ENCODE peak calls at places on chromosome 19, in six cellular contexts. One of them, this sample, is unnamed.

GRCh38 chr19:49555600-49556411 is 24.6 kb downstream of the NOSIP start:
- DNase-seq in stimulated activated CD8-positive, alpha-beta memory T cell treated with anti-CD3 and anti-CD28 coated beads, Interleukin-12 subunit alpha, Interleukin-12 subunit beta, amount 100 ng/mL, for 1 hour: peak
- DNase-seq in midbrain: no peak
- DNase-seq in NCI-H1092 treated with DMSO at 0.1 percent for 48 hours: no peak
- DNase-seq in GM12865: peak
- DNase-seq in stimulated activated CD4-positive, alpha-beta T cell treated with anti-CD3 and anti-CD28 coated beads, Interleukin-15, amount 100 ng/mL, for 1 hour: peak
- DNase-seq in this sample: no peak

GRCh38 chr19:44499962-44500949 is at the start of gene ZNF180:
- DNase-seq in NCI-H1092 treated with DMSO at 0.1 percent for 48 hours: peak
- DNase-seq in midbrain: peak
- DNase-seq in GM12865: peak
- DNase-seq in stimulated activated CD8-positive, alpha-beta memory T cell treated with anti-CD3 and anti-CD28 coated beads, Interleukin-12 subunit alpha, Interleukin-12 subunit beta, amount 100 ng/mL, for 1 hour: peak
- DNase-seq in stimulated activated CD4-positive, alpha-beta T cell treated with anti-CD3 and anti-CD28 coated beads, Interleukin-15, amount 100 ng/mL, for 1 hour: peak
- DNase-seq in this sample: peak

GRCh38 chr19:46428278-46429141 is at the start of gene PNMA8C:
- DNase-seq in NCI-H1092 treated with DMSO at 0.1 percent for 48 hours: peak
- DNase-seq in midbrain: peak
- DNase-seq in stimulated activated CD4-positive, alpha-beta T cell treated with anti-CD3 and anti-CD28 coated beads, Interleukin-15, amount 100 ng/mL, for 1 hour: no peak
- DNase-seq in stimulated activated CD8-positive, alpha-beta memory T cell treated with anti-CD3 and anti-CD28 coated beads, Interleukin-12 subunit alpha, Interleukin-12 subunit beta, amount 100 ng/mL, for 1 hour: peak
- DNase-seq in GM12865: peak
- DNase-seq in this sample: peak

GRCh38 chr19:4342421-4343055 is 824 bp upstream of the MPND start:
- DNase-seq in NCI-H1092 treated with DMSO at 0.1 percent for 48 hours: peak
- DNase-seq in midbrain: peak
- DNase-seq in GM12865: peak
- DNase-seq in stimulated activated CD4-positive, alpha-beta T cell treated with anti-CD3 and anti-CD28 coated beads, Interleukin-15, amount 100 ng/mL, for 1 hour: peak
- DNase-seq in stimulated activated CD8-positive, alpha-beta memory T cell treated with anti-CD3 and anti-CD28 coated beads, Interleukin-12 subunit alpha, Interleukin-12 subunit beta, amount 100 ng/mL, for 1 hour: peak
- DNase-seq in this sample: peak

GRCh38 chr19:8334458-8335342 is 8.4 kb downstream of the KANK3 start:
- DNase-seq in NCI-H1092 treated with DMSO at 0.1 percent for 48 hours: peak
- DNase-seq in stimulated activated CD4-positive, alpha-beta T cell treated with anti-CD3 and anti-CD28 coated beads, Interleukin-15, amount 100 ng/mL, for 1 hour: no peak
- DNase-seq in GM12865: peak
- DNase-seq in stimulated activated CD8-positive, alpha-beta memory T cell treated with anti-CD3 and anti-CD28 coated beads, Interleukin-12 subunit alpha, Interleukin-12 subunit beta, amount 100 ng/mL, for 1 hour: no peak
- DNase-seq in midbrain: no peak
- DNase-seq in this sample: no peak

GRCh38 chr19:35734889-35735288 is 7.4 kb downstream of the IGFLR1 start:
- DNase-seq in midbrain: no peak
- DNase-seq in NCI-H1092 treated with DMSO at 0.1 percent for 48 hours: no peak
- DNase-seq in stimulated activated CD4-positive, alpha-beta T cell treated with anti-CD3 and anti-CD28 coated beads, Interleukin-15, amount 100 ng/mL, for 1 hour: no peak
- DNase-seq in stimulated activated CD8-positive, alpha-beta memory T cell treated with anti-CD3 and anti-CD28 coated beads, Interleukin-12 subunit alpha, Interleukin-12 subunit beta, amount 100 ng/mL, for 1 hour: no peak
- DNase-seq in GM12865: no peak
- DNase-seq in this sample: no peak

GRCh38 chr19:14472202-14472961 is 2.8 kb downstream of the PTGER1 start:
- DNase-seq in NCI-H1092 treated with DMSO at 0.1 percent for 48 hours: peak
- DNase-seq in stimulated activated CD8-positive, alpha-beta memory T cell treated with anti-CD3 and anti-CD28 coated beads, Interleukin-12 subunit alpha, Interleukin-12 subunit beta, amount 100 ng/mL, for 1 hour: peak
- DNase-seq in midbrain: peak
- DNase-seq in stimulated activated CD4-positive, alpha-beta T cell treated with anti-CD3 and anti-CD28 coated beads, Interleukin-15, amount 100 ng/mL, for 1 hour: peak
- DNase-seq in GM12865: peak
- DNase-seq in this sample: no peak

GRCh38 chr19:38862321-38863059 is 12.7 kb upstream of the HNRNPL start:
- DNase-seq in stimulated activated CD4-positive, alpha-beta T cell treated with anti-CD3 and anti-CD28 coated beads, Interleukin-15, amount 100 ng/mL, for 1 hour: no peak
- DNase-seq in stimulated activated CD8-positive, alpha-beta memory T cell treated with anti-CD3 and anti-CD28 coated beads, Interleukin-12 subunit alpha, Interleukin-12 subunit beta, amount 100 ng/mL, for 1 hour: no peak
- DNase-seq in midbrain: no peak
- DNase-seq in GM12865: no peak
- DNase-seq in NCI-H1092 treated with DMSO at 0.1 percent for 48 hours: peak
- DNase-seq in this sample: no peak

GRCh38 chr19:30069535-30070197 is 127.6 kb downstream of the URI1 start:
- DNase-seq in stimulated activated CD4-positive, alpha-beta T cell treated with anti-CD3 and anti-CD28 coated beads, Interleukin-15, amount 100 ng/mL, for 1 hour: no peak
- DNase-seq in GM12865: no peak
- DNase-seq in stimulated activated CD8-positive, alpha-beta memory T cell treated with anti-CD3 and anti-CD28 coated beads, Interleukin-12 subunit alpha, Interleukin-12 subunit beta, amount 100 ng/mL, for 1 hour: no peak
- DNase-seq in midbrain: no peak
- DNase-seq in NCI-H1092 treated with DMSO at 0.1 percent for 48 hours: no peak
- DNase-seq in this sample: no peak

GRCh38 chr19:51480590-51480989 is 2.3 kb downstream of the CEACAM18 start:
- DNase-seq in stimulated activated CD4-positive, alpha-beta T cell treated with anti-CD3 and anti-CD28 coated beads, Interleukin-15, amount 100 ng/mL, for 1 hour: no peak
- DNase-seq in GM12865: peak
- DNase-seq in NCI-H1092 treated with DMSO at 0.1 percent for 48 hours: no peak
- DNase-seq in midbrain: no peak
- DNase-seq in stimulated activated CD8-positive, alpha-beta memory T cell treated with anti-CD3 and anti-CD28 coated beads, Interleukin-12 subunit alpha, Interleukin-12 subunit beta, amount 100 ng/mL, for 1 hour: no peak
- DNase-seq in this sample: no peak

GRCh38 chr19:32091196-32091595 is 254.2 kb upstream of the ZNF507 start:
- DNase-seq in stimulated activated CD4-positive, alpha-beta T cell treated with anti-CD3 and anti-CD28 coated beads, Interleukin-15, amount 100 ng/mL, for 1 hour: no peak
- DNase-seq in stimulated activated CD8-positive, alpha-beta memory T cell treated with anti-CD3 and anti-CD28 coated beads, Interleukin-12 subunit alpha, Interleukin-12 subunit beta, amount 100 ng/mL, for 1 hour: no peak
- DNase-seq in midbrain: no peak
- DNase-seq in NCI-H1092 treated with DMSO at 0.1 percent for 48 hours: no peak
- DNase-seq in GM12865: no peak
- DNase-seq in this sample: no peak

GRCh38 chr19:29620931-29621351 is 14.9 kb downstream of the POP4 start:
- DNase-seq in stimulated activated CD4-positive, alpha-beta T cell treated with anti-CD3 and anti-CD28 coated beads, Interleukin-15, amount 100 ng/mL, for 1 hour: no peak
- DNase-seq in NCI-H1092 treated with DMSO at 0.1 percent for 48 hours: no peak
- DNase-seq in midbrain: no peak
- DNase-seq in stimulated activated CD8-positive, alpha-beta memory T cell treated with anti-CD3 and anti-CD28 coated beads, Interleukin-12 subunit alpha, Interleukin-12 subunit beta, amount 100 ng/mL, for 1 hour: no peak
- DNase-seq in GM12865: peak
- DNase-seq in this sample: no peak

GRCh38 chr19:39262496-39262895 is 5.7 kb upstream of the IFNL2 start:
- DNase-seq in stimulated activated CD8-positive, alpha-beta memory T cell treated with anti-CD3 and anti-CD28 coated beads, Interleukin-12 subunit alpha, Interleukin-12 subunit beta, amount 100 ng/mL, for 1 hour: no peak
- DNase-seq in midbrain: no peak
- DNase-seq in NCI-H1092 treated with DMSO at 0.1 percent for 48 hours: no peak
- DNase-seq in GM12865: no peak
- DNase-seq in stimulated activated CD4-positive, alpha-beta T cell treated with anti-CD3 and anti-CD28 coated beads, Interleukin-15, amount 100 ng/mL, for 1 hour: no peak
- DNase-seq in this sample: no peak

GRCh38 chr19:31527443-31527842 is 178.2 kb upstream of the TSHZ3 start:
- DNase-seq in NCI-H1092 treated with DMSO at 0.1 percent for 48 hours: no peak
- DNase-seq in stimulated activated CD4-positive, alpha-beta T cell treated with anti-CD3 and anti-CD28 coated beads, Interleukin-15, amount 100 ng/mL, for 1 hour: no peak
- DNase-seq in GM12865: no peak
- DNase-seq in midbrain: no peak
- DNase-seq in stimulated activated CD8-positive, alpha-beta memory T cell treated with anti-CD3 and anti-CD28 coated beads, Interleukin-12 subunit alpha, Interleukin-12 subunit beta, amount 100 ng/mL, for 1 hour: no peak
- DNase-seq in this sample: no peak

This sample was measured in globus pallidus.